ENCODE peak calls at places on chromosomes 12 and 14, in ten cellular contexts. Q, B, X, R, V, P, J, K, W and C are unnamed samples.
A peak's percentile ranks its signal among the peaks of the same experiment; 100 is the strongest.

GRCh38 chr12:67794151-67794550 is 145.6 kb downstream of the DYRK2 start:
- DNase-seq in K (no peak), J (no peak), B (no peak), R (no peak), P (no peak), V (no peak), W (no peak), X (no peak), Q (no peak), C (peak; percentile 62)

GRCh38 chr12:12717586-12718381 is 616 bp downstream of the CDKN1B start:
- DNase-seq in R (no peak), Q (peak; percentile 84), B (no peak), P (peak; percentile 67), X (peak; percentile 48), J (peak; percentile 25), W (peak; percentile 38), V (no peak), K (peak; percentile 46), C (peak; percentile 35)

GRCh38 chr12:124418791-124419190 is 123.9 kb downstream of the RFLNA start:
- DNase-seq in W (no peak), X (no peak), B (no peak), V (no peak), J (no peak), K (no peak), Q (no peak), P (no peak), R (no peak), C (no peak)

GRCh38 chr14:92392726-92393125 is 69.8 kb downstream of the SLC24A4 start:
- DNase-seq in R (no peak), W (no peak), X (no peak), P (no peak), Q (no peak), J (no peak), K (no peak), B (no peak), V (no peak), C (no peak)

GRCh38 chr12:109868182-109869051 is 11.9 kb downstream of the GLTP start:
- DNase-seq in W (no peak), B (no peak), R (no peak), P (no peak), Q (no peak), V (no peak), X (no peak), J (no peak), K (no peak), C (no peak)

GRCh38 chr12:1204581-1205121 is 213.6 kb downstream of the ERC1 start:
- DNase-seq in V (no peak), X (no peak), R (no peak), W (no peak), K (no peak), B (no peak), P (no peak), J (no peak), Q (no peak), C (peak; percentile 56)

GRCh38 chr14:30961330-30961729 is 64.1 kb upstream of the AP4S1 start:
- DNase-seq in P (no peak), V (no peak), W (no peak), B (no peak), X (no peak), R (no peak), J (no peak), Q (no peak), K (no peak), C (no peak)

GRCh38 chr12:4271433-4272013 is 2.0 kb upstream of the CCND2 start:
- DNase-seq in W (no peak), B (no peak), Q (peak; percentile 90), J (no peak), V (no peak), K (no peak), X (peak; percentile 35), P (no peak), R (no peak), C (peak; percentile 27)

GRCh38 chr14:56487090-56487667 is 92.4 kb upstream of the TMEM260 start:
- DNase-seq in V (peak; percentile 12), W (no peak), P (no peak), B (peak; percentile 4), K (peak; percentile 17), R (no peak), J (peak; percentile 68), Q (no peak), X (no peak), C (peak; percentile 55)

GRCh38 chr14:56487761-56488160 is 91.8 kb upstream of the TMEM260 start:
- DNase-seq in B (no peak), K (no peak), W (no peak), Q (no peak), P (no peak), J (peak; percentile 60), R (no peak), X (no peak), V (peak; percentile 71), C (peak; percentile 68)

GRCh38 chr14:56488306-56488705 is 91.3 kb upstream of the TMEM260 start:
- DNase-seq in P (no peak), V (no peak), Q (no peak), W (no peak), R (no peak), X (no peak), K (no peak), B (no peak), J (no peak), C (no peak)

DNA sequence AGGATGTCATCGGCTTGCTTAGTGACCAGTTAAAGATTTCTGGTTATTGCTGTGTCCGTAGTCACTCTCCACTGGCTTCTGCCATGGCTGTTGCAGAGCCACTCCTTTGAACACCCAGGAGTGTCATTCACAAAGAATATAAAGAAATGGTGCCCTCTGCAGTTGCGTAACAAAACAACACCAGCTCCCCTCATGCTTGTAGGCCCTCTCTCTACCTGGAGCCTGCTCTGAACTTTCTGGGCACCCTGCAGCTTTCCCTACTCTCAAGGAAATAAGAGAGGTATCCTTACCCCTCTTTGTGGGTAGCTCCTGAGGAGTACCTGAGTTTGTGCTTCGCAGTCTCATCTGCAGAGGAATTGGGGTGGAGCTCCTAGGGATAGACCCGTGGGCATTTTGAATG is 97.3 kb upstream of the TMEM260 start:
- DNase-seq in R (no peak), X (no peak), K (peak; percentile 41), Q (peak; percentile 86), V (no peak), B (no peak), P (no peak), J (peak; percentile 53), W (no peak), C (peak; percentile 27)
- TF ChIP-seq CTCF in R (no peak), X (no peak), K (peak; percentile 33), Q (peak; percentile 79), V (peak; percentile 2), B (no peak), P (no peak), J (peak; percentile 56), W (no peak), C (peak; percentile 34)

DNA sequence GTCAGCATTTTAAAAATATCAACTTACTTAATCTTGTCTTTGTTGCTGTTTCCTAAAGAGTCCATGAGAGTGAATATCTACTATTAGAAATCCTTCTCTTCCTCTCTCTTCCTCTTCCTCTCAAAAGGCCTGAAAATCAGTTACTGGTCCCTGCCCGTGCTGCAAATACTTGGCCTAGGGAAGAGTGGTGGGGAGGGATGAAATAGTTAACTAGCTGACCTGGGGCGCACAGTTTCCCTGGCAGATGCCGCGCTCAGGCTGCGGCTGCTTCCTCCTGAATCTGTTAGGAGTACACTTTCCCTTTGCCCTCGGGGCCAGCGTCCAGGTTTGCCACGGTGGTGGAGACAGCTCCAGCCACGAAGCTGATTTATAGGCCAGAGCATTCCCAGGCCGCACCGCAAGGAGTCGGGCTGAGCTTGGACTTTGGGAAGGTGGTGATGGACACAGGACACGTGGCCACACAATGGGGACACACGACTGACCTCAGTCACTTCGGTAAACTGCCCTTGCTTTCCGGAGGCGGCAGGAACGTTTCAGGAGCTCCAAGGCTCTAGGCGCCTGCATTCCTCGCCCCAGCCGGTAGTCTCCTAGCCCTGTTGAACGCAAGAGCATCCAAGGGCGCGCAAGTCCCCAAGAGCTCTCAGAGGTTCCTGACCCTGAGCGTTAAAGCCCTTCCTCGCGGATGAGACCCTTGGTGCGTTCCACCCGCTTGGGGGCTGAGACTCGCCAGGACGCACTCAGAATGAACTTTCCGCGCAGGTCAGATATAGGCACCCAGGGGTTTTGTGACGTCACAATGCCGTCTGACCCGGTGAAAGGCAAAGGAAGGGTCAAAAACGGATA is 7.1 kb upstream of the ASCL1 start:
- DNase-seq in R (no peak), Q (peak; percentile 89), V (no peak), P (peak; percentile 48), X (no peak), B (no peak), W (no peak), K (peak; percentile 32), J (no peak), C (no peak)
- H3K4me3 ChIP-seq in R (no peak overlapping the region), Q (peak overlapping the region; percentile 70), V (no peak overlapping the region), P (no peak overlapping the region), X (no peak overlapping the region), B (no peak overlapping the region), W (no peak overlapping the region), K (no peak overlapping the region), J (no peak overlapping the region), C (no peak overlapping the region)

DNA sequence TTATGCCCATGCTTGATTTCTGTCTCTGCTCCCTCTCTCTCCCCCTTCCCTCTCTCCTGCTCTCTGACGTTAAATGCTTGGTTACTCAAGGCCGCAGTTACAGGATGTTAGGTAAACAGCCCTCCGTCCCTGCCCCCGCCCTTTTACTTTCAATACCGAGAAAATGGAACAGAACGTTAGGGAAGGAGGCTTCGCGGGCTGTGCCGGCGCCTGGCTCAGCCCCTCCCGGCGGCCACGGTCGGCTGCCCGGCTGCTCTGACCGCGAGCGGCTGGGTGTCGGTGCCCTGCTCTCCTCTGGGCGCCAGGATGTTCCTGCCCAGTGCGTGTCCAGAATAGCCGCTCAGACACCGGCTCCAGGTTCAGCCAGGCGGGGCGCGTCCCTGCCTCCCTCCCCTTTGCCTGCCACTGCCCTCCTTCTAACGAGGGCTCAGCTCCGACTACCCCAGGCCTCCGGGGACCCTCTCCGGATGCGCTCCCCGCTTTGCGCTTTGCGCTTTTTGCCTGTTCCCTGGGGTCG is 166.1 kb downstream of the ADCK1 start:
- DNase-seq in W (no peak), X (no peak), R (no peak), V (no peak), Q (peak; percentile 78), J (peak; percentile 16), K (peak; percentile 42), P (peak; percentile 55), B (no peak), C (peak; percentile 44)
- TF ChIP-seq CTCF in W (no peak), X (no peak), R (no peak), V (no peak), Q (no peak), J (no peak), K (no peak), P (no peak), B (no peak), C (no peak)

GRCh38 chr12:46825526-46826414 is at the start of gene SLC38A4:
- DNase-seq in W (no peak), K (no peak), Q (peak; percentile 87), V (peak; percentile 37), B (peak; percentile 19), X (peak; percentile 22), J (no peak), R (no peak), P (peak; percentile 49), C (peak; percentile 45)

GRCh38 chr12:46835785-46836184 is 10.0 kb upstream of the SLC38A4 start:
- DNase-seq in P (no peak), R (no peak), V (no peak), B (no peak), J (no peak), W (no peak), K (no peak), X (no peak), Q (no peak), C (no peak)

GRCh38 chr12:46831335-46832083 is 5.7 kb upstream of the SLC38A4 start:
- DNase-seq in W (peak; percentile 25), X (no peak), J (no peak), V (no peak), B (no peak), K (no peak), P (peak; percentile 46), R (no peak), Q (peak; percentile 83), C (peak; percentile 12)

GRCh38 chr12:46832084-46832704 is 6.4 kb upstream of the SLC38A4 start:
- DNase-seq in P (no peak), B (no peak), J (no peak), W (no peak), V (no peak), R (no peak), Q (peak; percentile 83), X (no peak), K (no peak), C (no peak)

GRCh38 chr12:46830731-46831334 is 5.0 kb upstream of the SLC38A4 start:
- DNase-seq in P (no peak), K (no peak), Q (no peak), X (no peak), W (no peak), B (no peak), R (no peak), J (no peak), V (no peak), C (no peak)
- H3K4me3 ChIP-seq in P (peak overlapping the region; percentile 44), K (peak overlapping the region; percentile 34), Q (peak overlapping the region; percentile 76), X (peak overlapping the region; percentile 40), W (peak overlapping the region; percentile 59), B (peak overlapping the region; percentile 36), R (no peak overlapping the region), J (no peak overlapping the region), V (peak overlapping the region; percentile 53), C (peak overlapping the region; percentile 50)